ENCODE peak calls at places on chromosomes 2 and 18, in eight cellular contexts. R is endothelial cell of umbilical vein, G is HepG2, H is right lobe of liver, D is thyroid gland, N is Peyer's patch, Q is heart left ventricle, A is uterus. Z is an unnamed sample.

GRCh38 chr18:3486514-3486913 is 36.5 kb downstream of the TGIF1 start:
- DNase-seq in R (no peak), Q (no peak), N (no peak), H (no peak), G (no peak), A (no peak), D (no peak), Z (peak; percentile 26)

GRCh38 chr2:82062469-82062868 is 1757.9 kb upstream of the LRRTM1 start:
- DNase-seq in N (no peak), Q (no peak), D (no peak), G (no peak), A (no peak), H (no peak), R (no peak), Z (no peak)

GRCh38 chr18:45014047-45014501 is 333.4 kb downstream of the SETBP1 start:
- DNase-seq in H (no peak), A (peak; percentile 43), Q (no peak), N (no peak), R (peak; percentile 82), D (no peak), G (no peak), Z (no peak)

GRCh38 chr2:31216734-31217133 is 581 bp downstream of the CAPN14 start:
- DNase-seq in H (no peak), D (no peak), R (no peak), A (no peak), Q (no peak), G (no peak), N (no peak), Z (no peak)

GRCh38 chr18:75472391-75472790 is 44.9 kb upstream of the SMIM21 start:
- DNase-seq in H (no peak), G (no peak), A (no peak), R (no peak), N (no peak), D (no peak), Q (no peak), Z (no peak)

GRCh38 chr2:236568922-236569592 is 568 bp upstream of the ACKR3 start:
- DNase-seq in R (peak; percentile 53), A (no peak), Q (no peak), H (no peak), G (no peak), N (no peak), D (no peak), Z (no peak)

GRCh38 chr2:160039166-160039903 is 23.1 kb downstream of the PLA2R1 start:
- DNase-seq in D (peak; percentile 87), Q (no peak), A (peak; percentile 57), R (peak; percentile 100), G (no peak), H (no peak), N (no peak), Z (no peak)

GRCh38 chr18:77045682-77046081 is 86.9 kb downstream of the MBP start:
- DNase-seq in D (no peak), N (no peak), Q (no peak), R (no peak), A (no peak), G (no peak), H (no peak), Z (no peak)

GRCh38 chr18:76231402-76231801 is 263.6 kb downstream of the ZNF516 start:
- DNase-seq in D (no peak), N (no peak), Q (no peak), R (no peak), G (no peak), H (no peak), A (no peak), Z (no peak)

GRCh38 chr2:71564361-71564760 is 111.0 kb downstream of the DYSF start:
- DNase-seq in R (no peak), G (no peak), D (no peak), H (no peak), A (no peak), N (no peak), Q (no peak), Z (no peak)

GRCh38 chr2:199988176-199988575 is 32.8 kb downstream of the MAIP1 start:
- DNase-seq in G (no peak), D (no peak), H (no peak), Q (no peak), R (peak; percentile 89), N (no peak), A (no peak), Z (no peak)

GRCh38 chr2:173448938-173449471 is 94.3 kb downstream of the CDCA7 start:
- DNase-seq in R (peak; percentile 64), N (peak; percentile 78), Q (peak; percentile 87), A (peak; percentile 83), D (peak; percentile 72), G (peak; percentile 87), H (peak; percentile 89), Z (peak; percentile 88)

GRCh38 chr2:881204-881918 is 69.3 kb upstream of the SNTG2 start:
- DNase-seq in R (no peak), H (no peak), N (no peak), D (no peak), A (no peak), G (no peak), Q (no peak), Z (peak; percentile 73)

GRCh38 chr2:37857485-37858196 is 67.4 kb upstream of the RMDN2 start:
- DNase-seq in D (no peak), N (no peak), R (no peak), A (no peak), H (no peak), G (no peak), Q (no peak), Z (no peak)
- TF ChIP-seq POLR2A in D (no peak), N (no peak), R (no peak), A (no peak), H (no peak), G (no peak), Q (no peak), Z (no peak)

GRCh38 chr2:11797846-11798245 is 51.4 kb downstream of the LPIN1 start:
- DNase-seq in Q (no peak), A (no peak), R (no peak), D (no peak), G (no peak), H (no peak), N (no peak), Z (no peak)

GRCh38 chr2:11799826-11800225 is 53.4 kb downstream of the LPIN1 start:
- DNase-seq in G (no peak), H (no peak), N (no peak), Q (no peak), A (no peak), R (no peak), D (no peak), Z (no peak)

GRCh38 chr2:11798946-11799495 is 52.6 kb downstream of the LPIN1 start:
- DNase-seq in N (no peak), G (no peak), A (no peak), H (no peak), D (no peak), R (no peak), Q (no peak), Z (peak; percentile 44)

DNA sequence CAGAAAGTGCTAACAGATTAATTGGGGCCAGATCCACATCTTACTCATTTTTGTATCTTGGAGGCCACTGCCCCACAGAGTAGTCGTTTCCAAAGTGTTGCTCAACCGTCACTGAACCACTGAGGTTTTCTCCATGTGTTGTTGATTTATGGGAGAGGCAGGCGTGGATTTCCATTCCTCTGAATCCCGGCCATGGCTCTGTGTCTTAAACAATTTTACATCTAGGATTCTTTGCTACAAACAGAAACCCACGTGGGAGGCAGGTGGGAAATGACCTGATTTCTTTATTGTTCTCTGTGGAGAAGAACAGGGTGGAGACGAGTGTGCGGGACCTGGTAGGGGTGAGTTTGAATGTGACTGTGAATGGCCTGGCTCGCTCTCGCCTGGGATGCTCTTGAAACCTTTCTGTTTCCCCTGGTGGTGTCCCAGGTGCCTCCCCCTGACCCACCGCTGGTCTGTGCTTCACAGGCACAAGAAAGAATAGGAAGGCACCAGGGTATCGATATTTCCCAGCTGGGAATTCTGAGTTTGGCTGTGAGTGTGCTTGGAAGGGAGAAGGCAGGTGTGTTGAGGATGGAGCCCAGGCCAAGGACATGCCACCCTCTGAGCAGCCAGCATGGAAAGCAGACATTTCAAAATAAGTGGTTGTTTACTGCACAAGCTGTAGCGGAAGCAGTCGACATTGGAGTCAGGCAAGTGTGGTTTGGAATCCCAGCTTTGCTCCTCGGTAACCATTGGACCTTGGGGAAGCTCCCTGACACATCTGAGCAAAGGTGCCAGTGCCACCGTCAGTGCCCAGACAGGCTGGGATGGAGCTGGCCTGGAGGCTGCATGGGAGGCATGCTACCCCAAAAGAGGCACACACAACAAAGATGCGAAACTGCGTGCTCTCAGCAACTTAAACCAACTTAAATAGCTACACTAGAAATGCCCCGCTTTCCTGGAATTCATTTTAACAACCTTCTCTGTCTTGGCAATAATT is 50.0 kb downstream of the LPIN1 start:
- DNase-seq in N (no peak), H (no peak), A (peak; percentile 42), Q (no peak), D (no peak), G (no peak), R (no peak), Z (no peak)
- H3K36me3 ChIP-seq in N (no peaks in the 10 kb centered on the region), H (peaks cover 84% of the 10 kb centered on the region), A (no peaks in the 10 kb centered on the region), Q (peaks cover 96% of the 10 kb centered on the region), D (peaks cover 71% of the 10 kb centered on the region), G (peaks cover 8% of the 10 kb centered on the region), R (peaks cover 39% of the 10 kb centered on the region), Z (no peaks in the 10 kb centered on the region)

GRCh38 chr2:131045925-131046579 is 47.2 kb downstream of the FAM168B start:
- DNase-seq in Q (no peak), D (no peak), N (no peak), R (no peak), H (no peak), G (no peak), A (no peak), Z (no peak)

GRCh38 chr2:131047275-131047652 is 46.0 kb downstream of the FAM168B start:
- DNase-seq in N (no peak), Q (no peak), D (no peak), G (no peak), R (no peak), H (no peak), A (no peak), Z (no peak)

GRCh38 chr2:131045286-131045924 is 47.9 kb downstream of the FAM168B start:
- DNase-seq in R (no peak), A (no peak), N (no peak), G (no peak), H (no peak), Q (no peak), D (no peak), Z (no peak)

GRCh38 chr2:131047920-131048560 is 45.2 kb downstream of the FAM168B start:
- DNase-seq in H (no peak), G (no peak), N (no peak), R (no peak), D (no peak), Q (no peak), A (no peak), Z (no peak)

GRCh38 chr2:131046580-131047274 is 46.5 kb downstream of the FAM168B start:
- DNase-seq in R (no peak), H (no peak), G (no peak), D (peak; percentile 45), N (no peak), A (no peak), Q (no peak), Z (no peak)
- TF ChIP-seq POLR2A in R (no peak), H (no peak), G (no peak), D (no peak), N (no peak), A (no peak), Q (no peak), Z (no peak)

GRCh38 chr2:61266653-61267505 is 104.9 kb downstream of the C2orf74 start:
- DNase-seq in Q (no peak), R (no peak), H (no peak), N (no peak), G (peak; percentile 81), D (no peak), A (no peak), Z (no peak)
- H3K36me3 ChIP-seq in Q (peaks cover 89% of the 10 kb centered on the region), R (peaks cover 2% of the 10 kb centered on the region), H (peaks cover 19% of the 10 kb centered on the region), N (no peaks in the 10 kb centered on the region), G (peaks cover 7% of the 10 kb centered on the region), D (peaks cover 7% of the 10 kb centered on the region), A (no peaks in the 10 kb centered on the region), Z (no peaks in the 10 kb centered on the region)